ENCODE peak calls at places on chromosomes 6 and 20, in four cellular contexts. K, W, E and V are unnamed samples.

GRCh38 chr6:104118274-104118673 is 741.4 kb downstream of the HACE1 start:
- DNase-seq in K (no peak), W (no peak), E (no peak), V (no peak)

GRCh38 chr6:22959571-22959970 is 390.2 kb downstream of the HDGFL1 start:
- DNase-seq in K (no peak), W (no peak), E (no peak), V (no peak)

GRCh38 chr6:17015551-17016381 is 86.1 kb upstream of the STMND1 start:
- DNase-seq in K (no peak), W (no peak), E (peak; percentile 58), V (no peak)

GRCh38 chr6:31952140-31952805 is 6.4 kb downstream of the CFB start:
- DNase-seq in K (peak; percentile 72), W (peak; percentile 71), E (peak; percentile 70), V (peak; percentile 68)

GRCh38 chr6:39962831-39963230 is 28.6 kb upstream of the MOCS1 start:
- DNase-seq in K (no peak), W (no peak), E (no peak), V (no peak)

GRCh38 chr6:88983532-88983931 is 20.1 kb upstream of the RNGTT start:
- DNase-seq in K (no peak), W (no peak), E (peak; percentile 54), V (peak; percentile 49)

GRCh38 chr20:62814709-62815065 is 2.2 kb upstream of the COL9A3 start:
- DNase-seq in K (no peak), W (no peak), E (no peak), V (no peak)

GRCh38 chr6:84774174-84775158 is 10.1 kb upstream of the TBX18 start:
- DNase-seq in K (peak; percentile 60), W (no peak), E (peak; percentile 81), V (peak; percentile 80)

GRCh38 chr6:75691012-75691411 is 58.0 kb upstream of the MYO6 start:
- DNase-seq in K (no peak), W (no peak), E (no peak), V (no peak)

GRCh38 chr20:63957004-63957689 is 931 bp upstream of the UCKL1 start:
- DNase-seq in K (peak; percentile 86), W (peak; percentile 85), E (peak; percentile 78), V (peak; percentile 87)

GRCh38 chr20:45911486-45912343 is at the start of gene PLTP:
- DNase-seq in K (no peak), W (no peak), E (peak; percentile 75), V (no peak)

GRCh38 chr20:9206486-9206885 is 137.6 kb downstream of the PLCB4 start:
- DNase-seq in K (no peak), W (no peak), E (no peak), V (no peak)

GRCh38 chr6:122476131-122476530 is 4.5 kb upstream of the SERINC1 start:
- DNase-seq in K (peak; percentile 26), W (peak; percentile 24), E (no peak), V (peak; percentile 25)

GRCh38 chr6:39088331-39088730 is 26.7 kb downstream of the SAYSD1 start:
- DNase-seq in K (peak; percentile 51), W (peak; percentile 39), E (peak; percentile 75), V (peak; percentile 31)

GRCh38 chr6:106767271-106767670 is 137.9 kb downstream of the QRSL1 start:
- DNase-seq in K (no peak), W (no peak), E (no peak), V (no peak)

GRCh38 chr6:53112404-53112803 is 36.2 kb downstream of the GCM1 start:
- DNase-seq in K (no peak), W (peak; percentile 85), E (no peak), V (no peak)

GRCh38 chr6:131159578-131159977 is 24.3 kb downstream of the AKAP7 start:
- DNase-seq in K (no peak), W (no peak), E (no peak), V (no peak)

GRCh38 chr6:42370323-42370985 is 81.3 kb downstream of the TRERF1 start:
- DNase-seq in K (no peak), W (no peak), E (no peak), V (no peak)

GRCh38 chr6:144415014-144415413 is 129.9 kb downstream of the UTRN start:
- DNase-seq in K (no peak), W (peak; percentile 95), E (no peak), V (peak; percentile 80)

GRCh38 chr6:156389296-156389695 is 387.9 kb upstream of the ARID1B start:
- DNase-seq in K (no peak), W (no peak), E (no peak), V (no peak)

GRCh38 chr6:34990971-34991560 is 102.0 kb downstream of the ANKS1A start:
- DNase-seq in K (no peak), W (no peak), E (no peak), V (no peak)

GRCh38 chr20:48584391-48585249 is 243.2 kb downstream of the PREX1 start:
- DNase-seq in K (no peak), W (peak; percentile 80), E (no peak), V (no peak)

GRCh38 chr6:128463942-128464341 is 56.5 kb downstream of the PTPRK start:
- DNase-seq in K (no peak), W (no peak), E (no peak), V (no peak)

GRCh38 chr6:111484655-111484974 is 1.6 kb upstream of the REV3L start:
- DNase-seq in K (no peak), W (peak; percentile 29), E (no peak), V (no peak)

GRCh38 chr6:13980534-13980933 is 55.8 kb downstream of the RNF182 start:
- DNase-seq in K (no peak), W (no peak), E (no peak), V (no peak)
- TF ChIP-seq HMGXB4 in K (no peak), W (no peak), E (no peak), V (no peak)

DNA sequence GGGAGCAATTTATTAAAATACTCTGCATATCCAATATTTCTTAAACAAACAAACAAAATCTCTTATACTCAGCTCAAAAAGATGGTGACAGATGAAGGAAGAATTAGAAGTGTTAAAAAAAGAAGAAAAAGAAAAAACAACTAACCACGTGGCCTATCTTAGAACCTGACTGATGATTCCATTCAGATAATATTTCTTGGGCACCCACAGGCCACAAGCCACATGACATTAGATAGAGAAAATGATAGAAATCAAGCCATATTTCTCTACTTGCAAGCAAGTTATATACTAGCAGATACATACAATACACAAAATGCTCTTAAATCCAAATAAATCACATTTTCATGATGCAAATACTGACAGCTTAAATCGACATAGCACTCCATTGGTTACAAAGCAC is 14.5 kb upstream of the RAMACL start:
- DNase-seq in K (no peak), W (no peak), E (no peak), V (no peak)
- TF ChIP-seq HMGXB4 in K (no peak), W (no peak), E (no peak), V (no peak)

DNA sequence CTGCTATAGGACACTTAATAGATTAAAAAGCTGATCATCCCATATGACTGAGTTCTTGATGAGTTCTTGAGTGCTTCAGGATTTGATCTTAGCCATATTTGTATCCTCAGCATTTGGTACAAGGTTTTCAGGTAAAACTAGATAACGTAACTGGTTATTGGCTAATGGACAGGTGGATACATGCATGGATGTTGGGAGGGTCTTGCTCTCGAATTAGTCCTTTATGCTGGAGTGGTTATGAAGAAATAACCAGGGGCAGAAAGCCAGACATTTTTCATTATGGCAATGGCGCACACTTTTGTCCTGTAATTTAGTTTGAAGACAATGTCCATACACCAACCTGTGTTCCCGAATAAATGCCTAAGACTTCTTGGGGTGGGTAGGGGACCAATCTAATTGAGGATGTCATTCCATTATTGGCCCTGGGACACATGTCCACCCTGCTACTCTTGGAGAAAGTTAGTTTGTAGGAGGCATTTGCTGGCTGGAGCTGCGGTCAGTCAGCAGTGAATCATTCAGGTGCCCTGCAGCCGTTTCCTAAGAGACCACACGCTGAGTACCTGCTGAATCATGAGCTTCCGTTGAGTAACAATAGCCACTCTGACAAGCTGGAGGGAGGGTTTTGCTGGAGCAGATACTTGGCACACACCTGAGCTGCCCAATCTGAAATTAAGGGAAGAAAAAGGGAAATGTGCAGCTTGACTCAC is 194.4 kb downstream of the FOXA2 start:
- DNase-seq in K (peak; percentile 45), W (peak; percentile 46), E (peak; percentile 52), V (peak; percentile 76)
- TF ChIP-seq HMGXB4 in K (no peak), W (no peak), E (no peak), V (no peak)

GRCh38 chr20:297925-298754 is 770 bp downstream of the ZCCHC3 start:
- DNase-seq in K (peak; percentile 48), W (peak; percentile 35), E (peak; percentile 38), V (peak; percentile 59)
- TF ChIP-seq HMGXB4 in K (peak; percentile 39), W (no peak), E (no peak), V (no peak)

GRCh38 chr6:129849456-129849855 is 11.7 kb downstream of the TMEM244 start:
- DNase-seq in K (no peak), W (no peak), E (no peak), V (no peak)
- TF ChIP-seq HMGXB4 in K (no peak), W (no peak), E (no peak), V (no peak)

GRCh38 chr6:63305278-63305677 is 14.5 kb downstream of the LGSN start:
- DNase-seq in K (no peak), W (no peak), E (no peak), V (peak; percentile 82)

GRCh38 chr6:63306446-63306845 is 13.3 kb downstream of the LGSN start:
- DNase-seq in K (no peak), W (no peak), E (no peak), V (no peak)

GRCh38 chr6:63307581-63308246 is 12.1 kb downstream of the LGSN start:
- DNase-seq in K (peak; percentile 10), W (peak; percentile 72), E (no peak), V (peak; percentile 62)
- TF ChIP-seq HMGXB4 in K (no peak), W (peak; percentile 54), E (no peak), V (no peak)

GRCh38 chr6:43974643-43975235 is 152.5 kb downstream of the MRPL14 start:
- DNase-seq in K (no peak), W (no peak), E (no peak), V (no peak)
- TF ChIP-seq HMGXB4 in K (no peak), W (no peak), E (no peak), V (no peak)